ENCODE peak calls at places on chromosome 6, in nine cellular contexts. Y, S, P, F, E, I, Z, L and W are unnamed samples.
A peak's percentile ranks its signal among the peaks of the same experiment; 100 is the strongest.

GRCh38 chr6:72824833-72825232 is 203.0 kb downstream of the KCNQ5 start:
- DNase-seq in Y (no peak), S (no peak), P (no peak), F (no peak), E (no peak), I (no peak), Z (no peak), L (no peak), W (no peak)

GRCh38 chr6:87241304-87241703 is 81.1 kb upstream of the SMIM8 start:
- DNase-seq in Y (no peak), S (peak; percentile 29), P (no peak), F (no peak), E (no peak), I (no peak), Z (no peak), L (no peak), W (no peak)

GRCh38 chr6:47247227-47247797 is 62.4 kb downstream of the TNFRSF21 start:
- DNase-seq in Y (no peak), S (no peak), P (peak; percentile 69), F (no peak), E (no peak), I (no peak), Z (no peak), L (no peak), W (no peak)

GRCh38 chr6:7126759-7127158 is 19.0 kb downstream of the RREB1 start:
- DNase-seq in Y (no peak), S (no peak), P (no peak), F (no peak), E (no peak), I (no peak), Z (no peak), L (no peak), W (no peak)

GRCh38 chr6:13146429-13146828 is 181.9 kb downstream of the TBC1D7 start:
- DNase-seq in Y (no peak), S (no peak), P (no peak), F (no peak), E (no peak), I (no peak), Z (no peak), L (no peak), W (no peak)

GRCh38 chr6:157989541-157990289 is 8.1 kb downstream of the SYNJ2 start:
- DNase-seq in Y (peak; percentile 50), S (peak; percentile 38), P (peak; percentile 67), F (no peak), E (peak; percentile 85), I (peak; percentile 84), Z (peak; percentile 77), L (no peak), W (peak; percentile 90)

GRCh38 chr6:97085772-97086171 is 161.2 kb downstream of the KLHL32 start:
- DNase-seq in Y (no peak), S (no peak), P (no peak), F (no peak), E (no peak), I (no peak), Z (no peak), L (no peak), W (no peak)

GRCh38 chr6:157432231-157432630 is 51.2 kb downstream of the ZDHHC14 start:
- DNase-seq in Y (no peak), S (no peak), P (no peak), F (no peak), E (no peak), I (no peak), Z (no peak), L (no peak), W (no peak)

GRCh38 chr6:91298543-91299145 is 711.8 kb upstream of the MAP3K7 start:
- DNase-seq in Y (no peak), S (peak; percentile 94), P (no peak), F (no peak), E (no peak), I (no peak), Z (no peak), L (no peak), W (no peak)

GRCh38 chr6:69570126-69570525 is 226.7 kb downstream of the LMBRD1 start:
- DNase-seq in Y (no peak), S (no peak), P (no peak), F (no peak), E (no peak), I (no peak), Z (no peak), L (no peak), W (no peak)

GRCh38 chr6:76072562-76072961 is at the start of gene IMPG1:
- DNase-seq in Y (no peak), S (no peak), P (no peak), F (no peak), E (no peak), I (no peak), Z (no peak), L (no peak), W (no peak)

GRCh38 chr6:107820571-107821261 is 3.4 kb downstream of the SCML4 start:
- DNase-seq in Y (no peak), S (no peak), P (peak; percentile 24), F (no peak), E (no peak), I (peak; percentile 53), Z (no peak), L (no peak), W (no peak)

GRCh38 chr6:30557683-30557981 is 537 bp downstream of the PRR3 start:
- DNase-seq in Y (no peak), S (no peak), P (no peak), F (no peak), E (no peak), I (no peak), Z (no peak), L (peak; percentile 24), W (no peak)

GRCh38 chr6:146287691-146288369 is 255.8 kb upstream of the RAB32 start:
- DNase-seq in Y (no peak), S (no peak), P (peak; percentile 13), F (no peak), E (no peak), I (no peak), Z (no peak), L (no peak), W (no peak)
- H3K4me1 ChIP-seq in Y (no peaks in the 10 kb centered on the region), S (no peaks in the 10 kb centered on the region), P (peaks cover 15% of the 10 kb centered on the region), F (no peaks in the 10 kb centered on the region), E (no peaks in the 10 kb centered on the region), I (no peaks in the 10 kb centered on the region), Z (no peaks in the 10 kb centered on the region), L (no peaks in the 10 kb centered on the region), W (no peaks in the 10 kb centered on the region)

DNA sequence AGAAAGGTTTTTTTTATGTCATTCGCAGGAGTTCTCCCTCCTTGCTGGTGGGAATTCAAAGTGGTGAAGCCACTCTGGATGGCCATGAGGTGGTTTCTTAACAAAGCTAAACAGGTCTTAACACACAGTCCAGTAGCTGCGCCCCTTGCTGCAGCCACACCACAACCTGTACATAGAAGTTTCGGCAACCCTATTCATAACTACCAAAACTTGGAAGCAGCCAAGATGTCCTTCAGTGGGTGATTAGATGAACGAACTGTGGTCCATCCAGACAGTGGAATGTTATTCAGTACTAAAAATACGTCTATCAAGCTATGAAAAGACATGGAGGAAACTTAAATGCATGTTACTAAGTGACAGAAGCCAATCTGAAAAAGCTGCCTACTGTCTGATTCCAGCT is 78.9 kb downstream of the FAM120B start:
- DNase-seq in Y (no peak), S (no peak), P (no peak), F (no peak), E (no peak), I (no peak), Z (no peak), L (no peak), W (no peak)
- H3K4me3 ChIP-seq in Y (no peak overlapping the region), S (no peak overlapping the region), P (no peak overlapping the region), F (no peak overlapping the region), E (no peak overlapping the region), I (no peak overlapping the region), Z (no peak overlapping the region), L (no peak overlapping the region), W (no peak overlapping the region)

GRCh38 chr6:28880894-28881780 is 42.6 kb downstream of the TRIM27 start:
- DNase-seq in Y (peak; percentile 74), S (peak; percentile 84), P (peak; percentile 84), F (peak; percentile 82), E (peak; percentile 71), I (peak; percentile 61), Z (no peak), L (peak; percentile 62), W (peak; percentile 75)
- TF ChIP-seq POLR2AphosphoS5 in Y (no peak), S (no peak), P (no peak), F (no peak), E (no peak), I (no peak), Z (no peak), L (no peak), W (peak; percentile 77)

DNA sequence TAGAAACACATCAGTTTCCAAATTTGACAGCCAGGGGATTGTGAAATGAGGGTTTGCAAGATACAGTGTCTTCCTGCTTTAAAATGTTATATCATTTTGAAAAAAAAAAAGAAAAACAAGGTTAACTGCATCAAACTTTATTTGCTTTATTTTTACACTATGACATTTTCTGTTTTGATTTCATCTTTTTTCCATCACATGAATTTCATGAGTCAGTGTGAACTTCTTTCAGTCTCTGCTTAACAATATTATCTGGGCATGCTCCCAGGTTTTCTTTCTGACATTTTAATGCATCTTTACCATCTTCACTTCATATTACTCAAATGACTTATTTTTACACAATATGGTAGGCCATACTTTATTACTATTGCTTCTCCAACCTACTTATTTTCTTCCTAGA is 1.9 kb downstream of the NCOA7 start:
- DNase-seq in Y (no peak), S (no peak), P (peak; percentile 86), F (no peak), E (no peak), I (no peak), Z (no peak), L (no peak), W (no peak)
- H3K4me1 ChIP-seq in Y (peaks cover 17% of the 10 kb centered on the region), S (peaks cover 19% of the 10 kb centered on the region), P (peaks cover 43% of the 10 kb centered on the region), F (peaks cover 47% of the 10 kb centered on the region), E (peaks cover 12% of the 10 kb centered on the region), I (peaks cover 63% of the 10 kb centered on the region), Z (peaks cover 81% of the 10 kb centered on the region), L (peaks cover 29% of the 10 kb centered on the region), W (peaks cover 6% of the 10 kb centered on the region)

DNA sequence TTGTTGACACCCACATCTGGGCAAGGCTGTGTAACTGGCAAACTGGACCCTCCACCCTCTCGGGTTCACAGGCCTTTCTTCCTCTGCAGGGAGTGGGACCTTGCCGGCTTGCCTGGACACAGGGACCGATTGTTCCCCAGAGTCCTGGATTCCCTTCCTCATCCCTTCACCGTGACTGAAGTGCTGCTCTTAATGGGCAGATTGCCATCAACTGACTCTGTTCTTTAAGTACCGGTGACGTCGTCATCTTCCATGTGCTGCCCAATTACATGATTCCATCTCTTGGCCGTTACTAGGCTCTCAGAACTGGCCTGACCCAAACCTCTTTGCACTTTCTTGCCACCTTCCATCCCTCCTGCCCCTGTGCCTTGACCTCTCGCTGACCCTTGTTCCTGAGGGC is 85.4 kb downstream of the EYA4 start:
- DNase-seq in Y (no peak), S (no peak), P (no peak), F (no peak), E (no peak), I (no peak), Z (no peak), L (no peak), W (no peak)
- H3K4me3 ChIP-seq in Y (no peak overlapping the region), S (no peak overlapping the region), P (no peak overlapping the region), F (no peak overlapping the region), E (no peak overlapping the region), I (no peak overlapping the region), Z (no peak overlapping the region), L (no peak overlapping the region), W (no peak overlapping the region)

GRCh38 chr6:31901953-31902643 is at the start of gene ZBTB12:
- DNase-seq in Y (peak; percentile 98), S (peak; percentile 99), P (peak; percentile 95), F (peak; percentile 96), E (peak; percentile 94), I (peak; percentile 93), Z (peak; percentile 96), L (peak; percentile 89), W (peak; percentile 88)
- TF ChIP-seq POLR2AphosphoS5 in Y (no peak), S (peak; percentile 60), P (peak; percentile 75), F (peak; percentile 32), E (peak; percentile 62), I (no peak), Z (peak; percentile 86), L (peak; percentile 82), W (no peak)